ENCODE peak calls at places on chromosomes 2 and 18, in five cellular contexts. K, I, M, N and R are unnamed samples.

GRCh38 chr2:191351921-191352320 is 106.7 kb downstream of the MYO1B start:
- DNase-seq in N (no peak), I (no peak), K (no peak), M (no peak), R (peak)

GRCh38 chr2:29480423-29480822 is 365.2 kb downstream of the CLIP4 start:
- DNase-seq in I (peak), N (no peak), M (no peak), K (peak), R (no peak)

GRCh38 chr18:22914633-22915032 is 18.5 kb upstream of the RBBP8 start:
- DNase-seq in M (no peak), N (no peak), K (no peak), I (no peak), R (no peak)

GRCh38 chr2:46326231-46326980 is 29.2 kb downstream of the EPAS1 start:
- DNase-seq in N (no peak), K (peak), I (no peak), M (no peak), R (peak)

GRCh38 chr2:230410861-230411464 is 5.0 kb upstream of the SP100 start:
- DNase-seq in M (no peak), N (no peak), K (no peak), I (no peak), R (no peak)

GRCh38 chr2:184053326-184053725 is 545.0 kb upstream of the ZNF804A start:
- DNase-seq in M (no peak), K (no peak), I (no peak), N (no peak), R (no peak)

GRCh38 chr18:77478619-77479018 is 229.0 kb downstream of the GALR1 start:
- DNase-seq in N (peak), M (no peak), K (peak), I (no peak), R (no peak)

GRCh38 chr2:65640793-65641103 is 208.3 kb upstream of the SPRED2 start:
- DNase-seq in N (no peak), I (no peak), M (no peak), K (no peak), R (no peak)